ENCODE peak calls at places on chromosome 20, in five cellular contexts. F is stomach, Y is GM13977, X is GM06990, T is brain microvascular endothelial cell. V is an unnamed sample.

GRCh38 chr20:44199877-44200276 is 10.7 kb downstream of the OSER1 start:
- DNase-seq in F (no peak), Y (no peak), X (no peak), T (no peak), V (no peak)

GRCh38 chr20:19943021-19943659 is 74.0 kb upstream of the NAA20 start:
- DNase-seq in T (no peak), Y (no peak), F (peak; percentile 58), X (no peak), V (no peak)

GRCh38 chr20:48275737-48276342 is 490.6 kb upstream of the SULF2 start:
- DNase-seq in F (no peak), T (no peak), Y (no peak), X (no peak), V (no peak)

GRCh38 chr20:33539129-33539528 is 49.2 kb downstream of the CBFA2T2 start:
- DNase-seq in T (no peak), X (no peak), Y (no peak), F (no peak), V (no peak)

GRCh38 chr20:35742741-35743523 is 872 bp upstream of the RBM39 start:
- DNase-seq in X (peak; percentile 55), Y (peak; percentile 42), F (no peak), T (no peak), V (no peak)

GRCh38 chr20:14986026-14986655 is 648.7 kb upstream of the FLRT3 start:
- DNase-seq in T (no peak), F (peak; percentile 94), X (no peak), Y (no peak), V (no peak)

GRCh38 chr20:33291830-33292355 is 8.9 kb downstream of the BPIFB1 start:
- DNase-seq in X (no peak), F (peak; percentile 69), T (peak; percentile 4), Y (peak; percentile 76), V (peak; percentile 65)

GRCh38 chr20:53672484-53673129 is 79.0 kb upstream of the ZNF217 start:
- DNase-seq in X (no peak), F (no peak), T (no peak), Y (no peak), V (no peak)

GRCh38 chr20:905999-906520 is 10.1 kb downstream of the ANGPT4 start:
- DNase-seq in F (no peak), T (no peak), Y (no peak), X (no peak), V (no peak)

GRCh38 chr20:44496976-44497375 is 21.3 kb downstream of the TTPAL start:
- DNase-seq in T (peak; percentile 82), Y (peak; percentile 23), F (no peak), X (no peak), V (no peak)

GRCh38 chr20:54203281-54203680 is 4.6 kb upstream of the PFDN4 start:
- DNase-seq in X (no peak), T (no peak), Y (no peak), F (no peak), V (no peak)

GRCh38 chr20:13819885-13820645 is 35.2 kb downstream of the NDUFAF5 start:
- DNase-seq in X (peak; percentile 6), T (no peak), Y (peak; percentile 65), F (peak; percentile 29), V (no peak)

GRCh38 chr20:49278817-49279676 is 1.2 kb upstream of the ZNFX1 start:
- DNase-seq in Y (no peak), F (no peak), T (peak; percentile 23), X (no peak), V (no peak)

GRCh38 chr20:3340443-3340842 is 67.0 kb downstream of the DNAAF9 start:
- DNase-seq in Y (no peak), F (peak; percentile 84), T (no peak), X (no peak), V (no peak)

GRCh38 chr20:51386586-51386985 is 155.9 kb downstream of the NFATC2 start:
- DNase-seq in T (no peak), F (no peak), X (no peak), Y (no peak), V (no peak)

GRCh38 chr20:59314872-59315500 is 14.6 kb downstream of the EDN3 start:
- DNase-seq in T (no peak), X (no peak), Y (no peak), F (no peak), V (no peak)

GRCh38 chr20:39210331-39211074 is 248.4 kb downstream of the DHX35 start:
- DNase-seq in X (no peak), Y (no peak), F (peak; percentile 49), T (no peak), V (no peak)
- TF ChIP-seq CTCF in X (no peak), Y (no peak), F (no peak), T (no peak), V (no peak)

DNA sequence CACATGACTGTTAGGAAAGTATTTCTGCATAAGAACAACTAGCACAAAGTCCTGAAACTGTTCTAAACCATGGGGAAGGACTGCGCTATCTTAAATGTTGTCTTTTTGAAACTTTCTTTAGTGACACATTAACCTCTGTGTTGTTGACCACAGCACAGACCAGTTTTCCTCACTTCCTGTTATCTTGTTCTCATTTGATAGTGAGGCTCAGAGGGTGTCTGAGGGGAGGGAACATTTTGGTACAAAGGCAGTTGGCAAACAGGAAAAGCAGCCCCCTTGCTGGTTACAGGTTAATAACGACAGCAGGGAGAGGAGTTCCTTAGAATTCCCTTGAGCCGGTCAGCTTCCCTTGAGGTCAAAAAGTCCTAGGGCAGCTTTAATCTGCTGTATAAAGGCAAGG is 143.5 kb upstream of the BMP2 start:
- DNase-seq in F (no peak), Y (no peak), X (no peak), T (no peak), V (no peak)
- TF ChIP-seq CTCF in F (no peak), Y (no peak), X (no peak), T (no peak), V (no peak)

DNA sequence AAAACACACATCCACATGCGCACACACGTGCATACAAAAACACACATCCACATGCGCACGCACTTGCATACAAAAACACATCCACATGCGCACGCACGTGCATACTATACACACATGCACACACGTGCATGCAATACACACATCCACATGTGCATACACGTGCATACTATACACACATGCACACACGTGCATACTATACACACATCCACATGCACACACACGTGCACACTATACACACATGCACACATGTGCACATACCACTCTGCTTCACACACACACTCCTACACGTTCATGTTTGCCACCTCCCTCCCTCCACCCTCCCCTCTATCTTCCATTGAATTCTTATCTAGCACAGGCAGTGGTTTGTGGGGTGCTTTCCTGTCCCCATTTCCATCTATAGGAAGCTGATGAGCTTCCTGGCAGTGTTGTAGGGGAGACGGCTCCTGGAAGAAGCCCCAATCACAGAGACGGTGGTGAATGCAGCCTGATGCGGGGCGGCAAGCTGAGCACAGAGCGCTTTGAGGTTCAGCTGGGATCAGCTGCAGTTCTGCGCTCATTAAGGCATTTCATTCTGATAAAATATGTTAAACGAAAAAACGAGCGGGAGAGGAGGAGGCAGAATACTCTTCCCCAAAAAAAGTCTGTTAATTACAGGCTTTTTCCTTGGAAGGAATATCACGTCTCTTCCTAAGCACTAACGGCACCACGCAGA is 287.8 kb downstream of the TAF4 start:
- DNase-seq in F (no peak), X (no peak), Y (no peak), T (no peak), V (no peak)
- TF ChIP-seq CTCF in F (no peak), X (no peak), Y (no peak), T (no peak), V (no peak)

GRCh38 chr20:18139832-18140231 is 2.2 kb downstream of the KAT14 start:
- DNase-seq in X (no peak), T (no peak), F (no peak), Y (no peak), V (no peak)

GRCh38 chr20:18138639-18139583 is 1.2 kb downstream of the KAT14 start:
- DNase-seq in F (no peak), T (no peak), Y (no peak), X (no peak), V (no peak)

GRCh38 chr20:18137412-18138265 is at the start of the genes KAT14 and PET117:
- DNase-seq in T (peak; percentile 85), X (peak; percentile 98), F (peak; percentile 90), Y (peak; percentile 89), V (peak; percentile 89)

GRCh38 chr20:18133962-18134361 is 3.7 kb upstream of the KAT14 start:
- DNase-seq in Y (no peak), F (peak; percentile 81), T (no peak), X (no peak), V (no peak)

GRCh38 chr20:18138266-18138582 is 561 bp downstream of the KAT14 start:
- DNase-seq in Y (no peak), X (no peak), F (no peak), T (no peak), V (no peak)
- TF ChIP-seq CTCF in Y (no peak), X (no peak), F (no peak), T (no peak), V (no peak)

V was measured in neural crest cell.